ENCODE peak calls at places on chromosomes 12 and 14, in seven cellular contexts. One of them, this sample, is unnamed.
A peak's percentile ranks its signal among the peaks of the same experiment; 100 is the strongest.

GRCh38 chr14:66117600-66117999 is 368.6 kb upstream of the CCDC196 start:
- DNase-seq in ELF-1: no peak
- DNase-seq in OCI-M1: no peak
- DNase-seq in endothelial cell of umbilical vein: peak; percentile 80
- DNase-seq in foreskin fibroblast: peak; percentile 70
- DNase-seq in AML-193: no peak
- DNase-seq in DMS79 treated with DMSO at 0.1 percent for 48 hours: no peak
- DNase-seq in this sample: no peak

GRCh38 chr12:2998789-2999264 is 39.6 kb downstream of the TEAD4 start:
- DNase-seq in DMS79 treated with DMSO at 0.1 percent for 48 hours: no peak
- DNase-seq in ELF-1: no peak
- DNase-seq in AML-193: no peak
- DNase-seq in endothelial cell of umbilical vein: no peak
- DNase-seq in OCI-M1: peak; percentile 49
- DNase-seq in foreskin fibroblast: peak; percentile 83
- DNase-seq in this sample: no peak

GRCh38 chr12:28550757-28551381 is 360.6 kb downstream of the CCDC91 start:
- DNase-seq in endothelial cell of umbilical vein: peak; percentile 72
- DNase-seq in ELF-1: no peak
- DNase-seq in DMS79 treated with DMSO at 0.1 percent for 48 hours: no peak
- DNase-seq in foreskin fibroblast: peak; percentile 90
- DNase-seq in OCI-M1: peak; percentile 23
- DNase-seq in AML-193: no peak
- DNase-seq in this sample: no peak

GRCh38 chr12:58919271-58920101 is 818 bp downstream of the LRIG3 start:
- DNase-seq in endothelial cell of umbilical vein: peak; percentile 83
- DNase-seq in AML-193: no peak
- DNase-seq in DMS79 treated with DMSO at 0.1 percent for 48 hours: no peak
- DNase-seq in OCI-M1: peak; percentile 41
- DNase-seq in foreskin fibroblast: peak; percentile 52
- DNase-seq in ELF-1: peak; percentile 60
- DNase-seq in this sample: no peak

GRCh38 chr12:52976574-52977071 is 27.7 kb downstream of the KRT18 start:
- DNase-seq in OCI-M1: no peak
- DNase-seq in AML-193: no peak
- DNase-seq in foreskin fibroblast: no peak
- DNase-seq in endothelial cell of umbilical vein: no peak
- DNase-seq in ELF-1: peak; percentile 92
- DNase-seq in DMS79 treated with DMSO at 0.1 percent for 48 hours: no peak
- DNase-seq in this sample: no peak

GRCh38 chr12:124774462-124775167 is 89.0 kb downstream of the SCARB1 start:
- DNase-seq in ELF-1: no peak
- DNase-seq in endothelial cell of umbilical vein: no peak
- DNase-seq in foreskin fibroblast: peak; percentile 77
- DNase-seq in OCI-M1: peak; percentile 81
- DNase-seq in AML-193: peak; percentile 58
- DNase-seq in DMS79 treated with DMSO at 0.1 percent for 48 hours: no peak
- DNase-seq in this sample: peak; percentile 79

GRCh38 chr14:101937926-101938767 is 26.2 kb upstream of the DYNC1H1 start:
- DNase-seq in OCI-M1: no peak
- DNase-seq in DMS79 treated with DMSO at 0.1 percent for 48 hours: no peak
- DNase-seq in foreskin fibroblast: no peak
- DNase-seq in ELF-1: no peak
- DNase-seq in endothelial cell of umbilical vein: no peak
- DNase-seq in AML-193: no peak
- DNase-seq in this sample: no peak

GRCh38 chr12:25276199-25276937 is 25.6 kb upstream of the KRAS start:
- DNase-seq in endothelial cell of umbilical vein: peak; percentile 72
- DNase-seq in ELF-1: no peak
- DNase-seq in AML-193: no peak
- DNase-seq in DMS79 treated with DMSO at 0.1 percent for 48 hours: no peak
- DNase-seq in OCI-M1: peak; percentile 90
- DNase-seq in foreskin fibroblast: peak; percentile 90
- DNase-seq in this sample: peak; percentile 66

GRCh38 chr12:110647669-110648068 is 33.7 kb downstream of the TCTN1 start:
- DNase-seq in foreskin fibroblast: no peak
- DNase-seq in DMS79 treated with DMSO at 0.1 percent for 48 hours: no peak
- DNase-seq in endothelial cell of umbilical vein: no peak
- DNase-seq in ELF-1: no peak
- DNase-seq in OCI-M1: no peak
- DNase-seq in AML-193: no peak
- DNase-seq in this sample: peak; percentile 58

GRCh38 chr14:105135700-105136395 is 32.7 kb downstream of the JAG2 start:
- DNase-seq in OCI-M1: no peak
- DNase-seq in endothelial cell of umbilical vein: no peak
- DNase-seq in DMS79 treated with DMSO at 0.1 percent for 48 hours: no peak
- DNase-seq in foreskin fibroblast: no peak
- DNase-seq in AML-193: no peak
- DNase-seq in ELF-1: no peak
- DNase-seq in this sample: no peak

GRCh38 chr14:44700184-44700583 is 193.1 kb upstream of the FSCB start:
- DNase-seq in AML-193: no peak
- DNase-seq in DMS79 treated with DMSO at 0.1 percent for 48 hours: peak; percentile 71
- DNase-seq in endothelial cell of umbilical vein: no peak
- DNase-seq in foreskin fibroblast: no peak
- DNase-seq in ELF-1: no peak
- DNase-seq in OCI-M1: no peak
- DNase-seq in this sample: no peak

This sample was measured in MV-4-11.